ENCODE peak calls at places on chromosomes 2 and 18, in ten cellular contexts. T is neural crest cell, H is B cell, N is cardiac muscle cell, O is brain microvascular endothelial cell, M is cardiac fibroblast, Z is pancreas, Q is endothelial cell, I is stomach, E is HCT116. U is an unnamed sample.

GRCh38 chr2:201358684-201359083 is 1.5 kb upstream of the FLACC1 start:
- DNase-seq in E (peak), I (no peak), N (no peak), M (peak), T (no peak), Q (no peak), O (peak), H (no peak), Z (no peak), U (no peak)

GRCh38 chr18:10289265-10289664 is 165.2 kb upstream of the APCDD1 start:
- DNase-seq in T (no peak), Z (no peak), M (no peak), E (no peak), Q (no peak), N (no peak), H (no peak), O (no peak), I (no peak), U (no peak)

GRCh38 chr2:62806231-62806630 is 100.7 kb downstream of the EHBP1 start:
- DNase-seq in N (no peak), M (peak), H (no peak), Z (no peak), I (no peak), O (no peak), Q (no peak), T (no peak), E (no peak), U (no peak)

GRCh38 chr2:150476809-150477302 is 10.6 kb downstream of the RND3 start:
- DNase-seq in E (no peak), N (peak), O (no peak), M (peak), Z (no peak), Q (no peak), T (no peak), H (no peak), I (no peak), U (no peak)

GRCh38 chr18:49021433-49022129 is 70.8 kb upstream of the SMAD7 start:
- DNase-seq in T (no peak), Q (peak), H (no peak), O (peak), I (peak), M (peak), N (peak), Z (peak), E (peak), U (no peak)

GRCh38 chr18:6482198-6482977 is 67.7 kb upstream of the L3MBTL4 start:
- DNase-seq in Z (peak), T (peak), I (peak), Q (peak), O (peak), E (no peak), M (peak), H (peak), N (peak), U (peak)

GRCh38 chr18:4035521-4035920 is 419.6 kb downstream of the DLGAP1 start:
- DNase-seq in Z (no peak), Q (no peak), M (no peak), I (no peak), H (no peak), O (no peak), N (no peak), E (no peak), T (no peak), U (no peak)

GRCh38 chr2:51718881-51719280 is 686.9 kb upstream of the NRXN1 start:
- DNase-seq in H (no peak), T (no peak), O (no peak), Z (no peak), N (no peak), M (no peak), I (no peak), Q (no peak), E (no peak), U (no peak)

GRCh38 chr2:96431319-96431718 is 73.8 kb downstream of the NEURL3 start:
- DNase-seq in O (no peak), I (peak), Z (peak), H (no peak), E (no peak), M (no peak), N (no peak), Q (no peak), T (no peak), U (no peak)

GRCh38 chr2:181683518-181684453 is 3.5 kb upstream of the NEUROD1 start:
- DNase-seq in E (peak), Z (no peak), T (peak), N (peak), O (no peak), M (no peak), I (no peak), H (peak), Q (no peak), U (peak)

GRCh38 chr2:82811946-82812345 is 1647.1 kb downstream of the SUCLG1 start:
- DNase-seq in N (no peak), E (no peak), O (no peak), T (no peak), Q (no peak), H (no peak), Z (no peak), I (no peak), M (no peak), U (no peak)

GRCh38 chr2:178008636-178009289 is 63.8 kb downstream of the PDE11A start:
- DNase-seq in N (peak), Q (no peak), I (peak), M (peak), O (no peak), T (no peak), Z (no peak), H (no peak), E (no peak), U (no peak)

GRCh38 chr2:217160978-217161973 is 301.4 kb upstream of the TNP1 start:
- DNase-seq in N (no peak), Q (peak), I (no peak), Z (no peak), O (no peak), E (no peak), M (no peak), T (no peak), H (no peak), U (no peak)

GRCh38 chr2:105886680-105887079 is 142.0 kb downstream of the NCK2 start:
- DNase-seq in M (no peak), T (no peak), H (no peak), Z (no peak), E (no peak), O (no peak), I (no peak), N (no peak), Q (no peak), U (no peak)

GRCh38 chr2:8636691-8637636 is 44.9 kb upstream of the ID2 start:
- DNase-seq in H (no peak), Q (peak), N (peak), E (no peak), Z (no peak), T (no peak), M (peak), O (peak), I (no peak), U (peak)

GRCh38 chr2:185433824-185434223 is 304.8 kb upstream of the FSIP2 start:
- DNase-seq in M (no peak), H (no peak), E (no peak), O (peak), Z (no peak), Q (no peak), I (no peak), T (no peak), N (no peak), U (no peak)

GRCh38 chr2:113179446-113180045 is 5.8 kb downstream of the PSD4 start:
- DNase-seq in N (no peak), Q (no peak), O (no peak), H (no peak), Z (no peak), E (no peak), T (no peak), I (no peak), M (no peak), U (no peak)

GRCh38 chr2:221962186-221962585 is 336.6 kb downstream of the PAX3 start:
- DNase-seq in M (no peak), Q (no peak), O (no peak), Z (no peak), H (no peak), T (no peak), I (no peak), E (no peak), N (no peak), U (no peak)

GRCh38 chr2:121902171-121902591 is 146.7 kb downstream of the TSN start:
- DNase-seq in I (no peak), Q (no peak), Z (no peak), O (peak), E (no peak), N (no peak), T (no peak), H (no peak), M (peak), U (no peak)

GRCh38 chr2:171154348-171154747 is 6.3 kb downstream of the TLK1 start:
- DNase-seq in H (no peak), T (no peak), I (no peak), Z (no peak), O (no peak), E (no peak), M (no peak), Q (no peak), N (no peak), U (no peak)

GRCh38 chr2:155301221-155301620 is 602.7 kb downstream of the KCNJ3 start:
- DNase-seq in T (no peak), I (no peak), M (no peak), H (no peak), Z (no peak), Q (no peak), N (no peak), E (no peak), O (no peak), U (no peak)

GRCh38 chr18:21242141-21243040 is at the start of gene GREB1L:
- DNase-seq in T (peak), Z (peak), I (peak), E (peak), N (peak), M (peak), H (peak), Q (peak), O (no peak), U (peak)

GRCh38 chr2:182715121-182715895 is 749 bp upstream of the DNAJC10 start:
- DNase-seq in E (no peak), H (no peak), N (no peak), M (peak), O (peak), T (no peak), I (no peak), Q (no peak), Z (no peak), U (no peak)

GRCh38 chr2:169189123-169189522 is 119.8 kb downstream of the DHRS9 start:
- DNase-seq in H (no peak), N (no peak), I (no peak), E (no peak), T (no peak), O (no peak), Q (no peak), Z (no peak), M (no peak), U (peak)

GRCh38 chr2:169190197-169190775 is 120.9 kb downstream of the DHRS9 start:
- DNase-seq in I (no peak), Z (no peak), T (no peak), O (no peak), M (no peak), H (no peak), N (no peak), Q (no peak), E (no peak), U (no peak)

DNA sequence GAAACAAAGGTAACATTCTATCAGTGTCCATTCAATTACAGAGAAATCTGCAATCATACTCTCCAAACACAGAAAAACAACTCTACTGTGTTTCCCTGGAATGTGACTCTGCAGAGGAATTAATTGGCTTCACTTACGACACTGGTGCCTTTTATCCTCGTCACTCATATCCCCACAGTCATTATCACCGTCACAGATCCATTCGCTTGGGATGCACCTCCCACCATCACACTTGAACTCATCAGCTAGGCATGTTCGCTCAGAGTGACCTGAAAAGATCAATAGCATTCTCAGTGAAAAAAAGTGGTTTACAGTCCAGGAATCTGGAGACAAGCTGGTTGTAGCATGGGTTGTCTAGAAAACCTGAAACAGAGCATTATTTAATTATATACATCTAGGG is 124.3 kb downstream of the DHRS9 start:
- DNase-seq in O (no peak), E (no peak), Q (no peak), Z (no peak), I (no peak), T (no peak), H (no peak), M (no peak), N (no peak), U (no peak)
- TF ChIP-seq CTCF in O (no peak), E (no peak), Q (no peak), Z (no peak), I (no peak), T (no peak), H (no peak), M (no peak), N (no peak), U (no peak)

GRCh38 chr2:188919824-188920223 is 54.3 kb upstream of the COL3A1 start:
- DNase-seq in T (no peak), Q (no peak), Z (no peak), N (no peak), E (no peak), O (no peak), H (no peak), I (no peak), M (no peak), U (no peak)
- TF ChIP-seq CTCF in T (no peak), Q (no peak), Z (no peak), N (no peak), E (no peak), O (no peak), H (no peak), I (no peak), M (no peak), U (no peak)

GRCh38 chr18:63107931-63108330 is 211.6 kb downstream of the BCL2 start:
- DNase-seq in I (no peak), N (no peak), M (no peak), H (no peak), Q (no peak), Z (no peak), O (no peak), E (no peak), T (no peak), U (no peak)

GRCh38 chr18:63109789-63110188 is 209.8 kb downstream of the BCL2 start:
- DNase-seq in T (no peak), Q (no peak), M (no peak), E (no peak), H (no peak), O (no peak), Z (no peak), I (no peak), N (no peak), U (no peak)

GRCh38 chr18:63113899-63114565 is 205.5 kb downstream of the BCL2 start:
- DNase-seq in M (no peak), Q (no peak), Z (no peak), N (no peak), E (no peak), H (no peak), T (no peak), I (no peak), O (no peak), U (no peak)

GRCh38 chr18:63112681-63113080 is 206.9 kb downstream of the BCL2 start:
- DNase-seq in H (no peak), Q (no peak), O (no peak), I (no peak), M (no peak), E (no peak), Z (no peak), T (no peak), N (no peak), U (no peak)

GRCh38 chr18:63111549-63112402 is 207.8 kb downstream of the BCL2 start:
- DNase-seq in H (no peak), M (no peak), N (no peak), I (no peak), E (no peak), Q (no peak), O (no peak), T (no peak), Z (no peak), U (no peak)
- TF ChIP-seq CTCF in H (no peak), M (no peak), N (no peak), I (no peak), E (no peak), Q (no peak), O (no peak), T (no peak), Z (no peak), U (no peak)

GRCh38 chr2:158995677-158996049 is 27.2 kb downstream of the TANC1 start:
- DNase-seq in Z (no peak), M (no peak), E (no peak), Q (no peak), N (no peak), H (no peak), I (no peak), O (no peak), T (no peak), U (no peak)

GRCh38 chr2:158998486-158999248 is 30.2 kb downstream of the TANC1 start:
- DNase-seq in H (no peak), Q (no peak), T (no peak), N (no peak), I (no peak), Z (no peak), E (no peak), O (peak), M (peak), U (peak)

GRCh38 chr2:158994920-158995676 is 26.7 kb downstream of the TANC1 start:
- DNase-seq in Q (no peak), T (no peak), O (no peak), E (no peak), M (no peak), I (no peak), N (peak), H (no peak), Z (no peak), U (no peak)

GRCh38 chr2:158997037-158997785 is 28.8 kb downstream of the TANC1 start:
- DNase-seq in N (no peak), I (no peak), O (no peak), E (no peak), H (no peak), Z (no peak), Q (no peak), M (no peak), T (no peak), U (no peak)

GRCh38 chr2:158996378-158996993 is 28.0 kb downstream of the TANC1 start:
- DNase-seq in Q (no peak), T (no peak), Z (no peak), N (no peak), M (no peak), H (no peak), E (no peak), O (no peak), I (no peak), U (no peak)
- TF ChIP-seq CTCF in Q (peak), T (peak), Z (peak), N (peak), M (no peak), H (peak), E (peak), O (no peak), I (no peak), U (peak)

GRCh38 chr2:31136000-31136399 is 2.2 kb downstream of the GALNT14 start:
- DNase-seq in I (no peak), M (no peak), Q (no peak), Z (no peak), N (no peak), O (no peak), T (no peak), H (no peak), E (no peak), U (no peak)

GRCh38 chr2:31137211-31138036 is 816 bp downstream of the GALNT14 start:
- DNase-seq in N (peak), H (peak), E (no peak), I (no peak), Q (peak), Z (no peak), O (no peak), T (no peak), M (no peak), U (peak)

GRCh38 chr2:31136732-31137131 is 1.5 kb downstream of the GALNT14 start:
- DNase-seq in O (no peak), M (no peak), N (no peak), Z (no peak), Q (no peak), I (no peak), T (no peak), E (no peak), H (peak), U (no peak)

GRCh38 chr2:31140151-31140550 is 1.9 kb upstream of the GALNT14 start:
- DNase-seq in I (no peak), M (no peak), N (no peak), Z (no peak), H (no peak), E (no peak), T (no peak), Q (no peak), O (no peak), U (no peak)

GRCh38 chr2:31138037-31138962 is at the start of gene GALNT14:
- DNase-seq in Q (peak), T (peak), H (peak), I (peak), O (peak), Z (peak), E (no peak), N (peak), M (peak), U (peak)
- TF ChIP-seq CTCF in Q (peak), T (peak), H (peak), I (no peak), O (peak), Z (peak), E (peak), N (peak), M (peak), U (peak)